ENCODE peak calls at places on chromosomes 5 and 9, in six cellular contexts. T is left ventricle myocardium inferior, J is iPS DF 6.9, H is tibial nerve, A is aorta, M is ascending aorta. V is an unnamed sample.
A peak's percentile ranks its signal among the peaks of the same experiment; 100 is the strongest.

GRCh38 chr9:105067895-105068580 is 140.1 kb upstream of the ABCA1 start:
- DNase-seq in T (no peak), J (no peak), H (no peak), A (no peak), M (no peak), V (no peak)

GRCh38 chr5:165405340-165405739 is 1899.9 kb downstream of the MAT2B start:
- DNase-seq in T (no peak), J (no peak), H (no peak), A (no peak), M (no peak), V (no peak)

GRCh38 chr5:79875230-79875629 is 115.8 kb downstream of the MTX3 start:
- DNase-seq in T (peak; percentile 41), J (no peak), H (peak; percentile 25), A (no peak), M (no peak), V (no peak)

GRCh38 chr5:137622850-137623249 is 113.0 kb downstream of the KLHL3 start:
- DNase-seq in T (peak; percentile 80), J (no peak), H (peak; percentile 56), A (peak; percentile 93), M (peak; percentile 79), V (peak; percentile 79)

GRCh38 chr9:134593756-134594375 is 47.7 kb upstream of the COL5A1 start:
- DNase-seq in T (no peak), J (no peak), H (no peak), A (no peak), M (no peak), V (no peak)

GRCh38 chr5:79074641-79075040 is 5.1 kb downstream of the BHMT2 start:
- DNase-seq in T (no peak), J (no peak), H (no peak), A (no peak), M (no peak), V (no peak)

GRCh38 chr5:11977904-11978303 is 73.7 kb upstream of the CTNND2 start:
- DNase-seq in T (no peak), J (no peak), H (no peak), A (no peak), M (no peak), V (no peak)

GRCh38 chr9:71987471-71988371 is 72.7 kb downstream of the C9orf57 start:
- DNase-seq in T (no peak), J (no peak), H (no peak), A (no peak), M (no peak), V (no peak)

GRCh38 chr5:122152266-122152900 is 23.0 kb downstream of the ZNF474 start:
- DNase-seq in T (no peak), J (no peak), H (no peak), A (peak; percentile 52), M (no peak), V (no peak)

GRCh38 chr9:89675403-89675771 is 70.6 kb downstream of the GADD45G start:
- DNase-seq in T (peak; percentile 69), J (no peak), H (no peak), A (no peak), M (no peak), V (no peak)

GRCh38 chr5:83077662-83078261 is 415 bp downstream of the XRCC4 start:
- DNase-seq in T (no peak), J (peak; percentile 22), H (no peak), A (no peak), M (no peak), V (no peak)

GRCh38 chr5:140225396-140225795 is 50.4 kb downstream of the CYSTM1 start:
- DNase-seq in T (no peak), J (no peak), H (no peak), A (no peak), M (no peak), V (no peak)

GRCh38 chr5:171852255-171852681 is 66.7 kb downstream of the SMIM23 start:
- DNase-seq in T (no peak), J (no peak), H (no peak), A (no peak), M (no peak), V (no peak)

GRCh38 chr5:32421075-32421474 is 23.5 kb downstream of the ZFR start:
- DNase-seq in T (no peak), J (no peak), H (no peak), A (no peak), M (no peak), V (no peak)

GRCh38 chr5:116084231-116084630 is 594 bp upstream of the COMMD10 start:
- DNase-seq in T (no peak), J (no peak), H (no peak), A (no peak), M (no peak), V (no peak)

GRCh38 chr9:37302277-37302676 is 120.2 kb upstream of the GRHPR start:
- DNase-seq in T (no peak), J (no peak), H (no peak), A (no peak), M (no peak), V (no peak)

GRCh38 chr5:80255425-80255751 is 460 bp downstream of the SERINC5 start:
- DNase-seq in T (peak; percentile 69), J (no peak), H (peak; percentile 23), A (peak; percentile 80), M (no peak), V (peak; percentile 84)

GRCh38 chr9:110405858-110406443 is 68.3 kb upstream of the TXNDC8 start:
- DNase-seq in T (no peak), J (no peak), H (no peak), A (no peak), M (no peak), V (no peak)

GRCh38 chr9:4555251-4555650 is 65.0 kb downstream of the SLC1A1 start:
- DNase-seq in T (no peak), J (no peak), H (no peak), A (no peak), M (no peak), V (no peak)

GRCh38 chr9:132238992-132239391 is 77.1 kb downstream of the NTNG2 start:
- DNase-seq in T (no peak), J (no peak), H (no peak), A (no peak), M (no peak), V (no peak)

GRCh38 chr5:3325206-3325605 is 270.4 kb upstream of the IRX1 start:
- DNase-seq in T (no peak), J (no peak), H (no peak), A (no peak), M (no peak), V (no peak)

GRCh38 chr9:122619996-122620395 is 5.5 kb downstream of the OR1Q1 start:
- DNase-seq in T (no peak), J (no peak), H (no peak), A (no peak), M (no peak), V (no peak)

GRCh38 chr9:32928145-32928763 is 73.2 kb downstream of the APTX start:
- DNase-seq in T (no peak), J (no peak), H (no peak), A (no peak), M (no peak), V (no peak)

GRCh38 chr9:84670106-84670800 is 724 bp downstream of the NTRK2 start:
- DNase-seq in T (peak; percentile 30), J (no peak), H (no peak), A (no peak), M (no peak), V (no peak)

GRCh38 chr5:178551059-178551458 is 39.1 kb downstream of the COL23A1 start:
- DNase-seq in T (no peak), J (no peak), H (no peak), A (no peak), M (no peak), V (no peak)

GRCh38 chr5:60092671-60093422 is 199.3 kb upstream of the PDE4D start:
- DNase-seq in T (no peak), J (no peak), H (no peak), A (no peak), M (no peak), V (no peak)

GRCh38 chr5:171975262-171975876 is 31.1 kb downstream of the FBXW11 start:
- DNase-seq in T (no peak), J (no peak), H (no peak), A (no peak), M (no peak), V (no peak)

GRCh38 chr9:124215956-124216355 is 41.8 kb upstream of the NEK6 start:
- DNase-seq in T (no peak), J (no peak), H (no peak), A (peak; percentile 26), M (no peak), V (no peak)

GRCh38 chr9:124214596-124215550 is 42.9 kb upstream of the NEK6 start:
- DNase-seq in T (no peak), J (no peak), H (no peak), A (peak; percentile 26), M (no peak), V (no peak)

GRCh38 chr9:124215551-124215910 is 42.2 kb upstream of the NEK6 start:
- DNase-seq in T (no peak), J (no peak), H (no peak), A (peak; percentile 17), M (no peak), V (no peak)

GRCh38 chr9:124217839-124218437 is 39.8 kb upstream of the NEK6 start:
- DNase-seq in T (no peak), J (no peak), H (no peak), A (peak; percentile 43), M (no peak), V (peak; percentile 34)

GRCh38 chr9:124216474-124217176 is 41.1 kb upstream of the NEK6 start:
- DNase-seq in T (peak; percentile 46), J (no peak), H (no peak), A (peak; percentile 63), M (no peak), V (peak; percentile 64)
- H3K27ac ChIP-seq in T (peak overlapping the region; percentile 56), J (no peak overlapping the region), H (peak overlapping the region; percentile 53), A (no peak overlapping the region), M (no peak overlapping the region), V (no peak overlapping the region)

GRCh38 chr9:137724114-137724445 is 105.3 kb downstream of the EHMT1 start:
- DNase-seq in T (no peak), J (no peak), H (no peak), A (no peak), M (no peak), V (no peak)
- H3K27ac ChIP-seq in T (no peak overlapping the region), J (no peak overlapping the region), H (no peak overlapping the region), A (no peak overlapping the region), M (no peak overlapping the region), V (peak overlapping the region; percentile 26)

GRCh38 chr5:141506381-141507155 is 17.7 kb downstream of the PCDHGC5 start:
- DNase-seq in T (no peak), J (no peak), H (no peak), A (no peak), M (no peak), V (no peak)
- H3K27ac ChIP-seq in T (peak overlapping the region; percentile 86), J (no peak overlapping the region), H (no peak overlapping the region), A (peak overlapping the region; percentile 96), M (peak overlapping the region; percentile 98), V (peak overlapping the region; percentile 83)

DNA sequence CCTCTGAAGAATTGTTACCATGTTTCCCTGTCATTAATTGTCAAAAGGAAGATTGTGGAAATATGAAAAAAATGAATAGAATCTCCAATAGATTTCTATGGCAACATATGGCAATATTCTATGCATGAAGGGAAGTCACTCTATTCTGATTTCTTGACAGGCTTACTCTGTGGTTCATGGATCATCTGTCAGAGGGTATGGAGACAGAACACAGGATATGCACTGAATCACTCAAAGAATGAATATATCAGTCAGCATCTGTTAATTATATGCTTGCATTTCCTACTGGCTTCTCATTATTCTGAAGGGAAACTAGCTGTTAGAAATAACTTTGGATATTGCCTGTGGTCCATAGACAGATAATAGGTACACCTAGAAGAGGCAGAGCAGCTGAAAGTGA is 918.9 kb downstream of the DTWD2 start:
- DNase-seq in T (no peak), J (no peak), H (no peak), A (no peak), M (no peak), V (no peak)
- H3K27ac ChIP-seq in T (no peak overlapping the region), J (no peak overlapping the region), H (no peak overlapping the region), A (no peak overlapping the region), M (no peak overlapping the region), V (no peak overlapping the region)

V was measured in suprapubic skin.